ENCODE peak calls at places on chromosome 17, in eight cellular contexts. Q, Z, L, O, F, S, B and R are unnamed samples.

GRCh38 chr17:45288825-45289224 is 26.9 kb upstream of the SPATA32 start:
- DNase-seq in B (no peak), O (no peak), Q (no peak), Z (no peak), L (no peak), F (peak; percentile 40), S (no peak), R (no peak)

GRCh38 chr17:4934173-4934979 is 2.3 kb downstream of the GP1BA start:
- DNase-seq in L (peak; percentile 35), Z (no peak), S (no peak), B (no peak), Q (no peak), F (no peak), O (no peak), R (no peak)

GRCh38 chr17:9880582-9880999 is 24.5 kb downstream of the RCVRN start:
- DNase-seq in S (no peak), B (no peak), Z (no peak), O (no peak), L (no peak), F (no peak), Q (no peak), R (no peak)

GRCh38 chr17:40637931-40638330 is 9.7 kb downstream of the SMARCE1 start:
- DNase-seq in O (no peak), B (no peak), Z (no peak), L (no peak), F (no peak), Q (no peak), S (no peak), R (no peak)

GRCh38 chr17:1762906-1763829 is 1.3 kb downstream of the SERPINF1 start:
- DNase-seq in Z (no peak), F (no peak), O (no peak), B (peak; percentile 32), Q (peak; percentile 3), L (peak; percentile 52), S (no peak), R (no peak)

GRCh38 chr17:7570351-7570750 is 8.6 kb downstream of the SENP3 start:
- DNase-seq in B (peak; percentile 6), Q (no peak), O (no peak), F (no peak), S (no peak), Z (no peak), L (no peak), R (no peak)

GRCh38 chr17:68453991-68454665 is 3.2 kb downstream of the WIPI1 start:
- DNase-seq in B (no peak), L (no peak), O (no peak), Q (no peak), F (no peak), S (no peak), Z (no peak), R (no peak)

GRCh38 chr17:8126306-8127066 is 2.6 kb upstream of the HES7 start:
- DNase-seq in S (peak; percentile 55), F (peak; percentile 81), B (peak; percentile 54), O (no peak), L (peak; percentile 81), Z (no peak), Q (peak; percentile 47), R (peak; percentile 79)

GRCh38 chr17:79619196-79619595 is 8.3 kb upstream of the RBFOX3 start:
- DNase-seq in S (no peak), Q (no peak), O (no peak), F (no peak), B (peak; percentile 1), L (no peak), Z (no peak), R (no peak)

GRCh38 chr17:55806745-55807466 is 56.1 kb downstream of the PCTP start:
- DNase-seq in S (no peak), Q (no peak), F (no peak), L (no peak), Z (no peak), O (no peak), B (no peak), R (no peak)

GRCh38 chr17:77783991-77784820 is 174.3 kb upstream of the TNRC6C start:
- DNase-seq in Q (peak; percentile 72), B (no peak), Z (no peak), S (peak; percentile 67), F (no peak), O (no peak), L (peak; percentile 67), R (no peak)

GRCh38 chr17:1143573-1143972 is 36.2 kb downstream of the ABR start:
- DNase-seq in B (no peak), F (peak; percentile 71), L (no peak), Q (no peak), S (no peak), O (no peak), Z (no peak), R (peak; percentile 70)